ENCODE peak calls at places on chromosome 3, in ten cellular contexts. W is ovary, H is upper lobe of left lung, K is A549, J is suprapubic skin, P is stomach, C is SK-N-SH, Z is transverse colon, X is tibial nerve, T is esophagus muscularis mucosa. V is an unnamed sample.

GRCh38 chr3:43178891-43179366 is 73.0 kb upstream of the POMGNT2 start:
- DNase-seq in J (no peak), P (peak; percentile 43), H (peak; percentile 45), X (no peak), K (peak; percentile 7), T (no peak), Z (peak; percentile 78), W (no peak), C (no peak), V (no peak)

GRCh38 chr3:170499562-170500156 is 81.0 kb downstream of the CLDN11 start:
- DNase-seq in J (no peak), P (peak; percentile 42), Z (peak; percentile 25), T (no peak), H (no peak), K (peak; percentile 61), C (peak; percentile 62), X (no peak), W (peak; percentile 81), V (no peak)

GRCh38 chr3:80096909-80097308 is 329.1 kb upstream of the ROBO1 start:
- DNase-seq in X (no peak), T (no peak), C (no peak), W (no peak), P (no peak), J (no peak), Z (no peak), H (no peak), K (no peak), V (no peak)

GRCh38 chr3:194083253-194084224 is 52.4 kb upstream of the HES1 start:
- DNase-seq in P (no peak), Z (no peak), H (no peak), T (no peak), C (no peak), J (no peak), K (no peak), W (no peak), X (no peak), V (no peak)

GRCh38 chr3:97971679-97972567 is at the start of gene RIOX2:
- DNase-seq in K (peak; percentile 79), J (peak; percentile 80), C (peak; percentile 90), Z (peak; percentile 84), W (peak; percentile 74), H (peak; percentile 79), X (peak; percentile 35), P (peak; percentile 78), T (no peak), V (peak; percentile 85)

GRCh38 chr3:107496855-107497254 is 25.9 kb upstream of the BBX start:
- DNase-seq in P (no peak), C (no peak), K (no peak), X (no peak), J (no peak), H (no peak), W (no peak), T (no peak), Z (no peak), V (no peak)

GRCh38 chr3:66763294-66763693 is 234.8 kb upstream of the KBTBD8 start:
- DNase-seq in J (peak; percentile 83), P (no peak), K (no peak), X (no peak), Z (no peak), C (no peak), H (peak; percentile 30), W (no peak), T (no peak), V (no peak)

GRCh38 chr3:41467481-41467880 is 268.2 kb downstream of the CTNNB1 start:
- DNase-seq in K (no peak), T (no peak), J (no peak), X (no peak), H (no peak), C (no peak), P (no peak), W (no peak), Z (no peak), V (no peak)

GRCh38 chr3:108509263-108509662 is 1.1 kb downstream of the MYH15 start:
- DNase-seq in H (no peak), P (no peak), J (no peak), Z (no peak), W (no peak), T (no peak), K (no peak), X (no peak), C (peak; percentile 52), V (no peak)

GRCh38 chr3:45646051-45646585 is 43.1 kb upstream of the SACM1L start:
- DNase-seq in T (no peak), J (no peak), K (no peak), H (peak; percentile 82), Z (peak; percentile 43), W (no peak), C (no peak), X (peak; percentile 38), P (no peak), V (no peak)

GRCh38 chr3:14533457-14533958 is 6.6 kb downstream of the GRIP2 start:
- DNase-seq in X (no peak), K (no peak), H (no peak), J (no peak), Z (no peak), P (no peak), C (no peak), T (no peak), W (no peak), V (no peak)

GRCh38 chr3:153052096-153052460 is 109.9 kb upstream of the RAP2B start:
- DNase-seq in Z (peak; percentile 27), T (peak; percentile 79), P (peak; percentile 47), K (peak; percentile 83), W (no peak), C (no peak), J (no peak), H (no peak), X (no peak), V (peak; percentile 82)
- H3K4me3 ChIP-seq in Z (no peak overlapping the region), T (no peak overlapping the region), P (no peak overlapping the region), K (no peak overlapping the region), W (no peak overlapping the region), C (peak overlapping the region; percentile 44), J (no peak overlapping the region), H (no peak overlapping the region), X (no peak overlapping the region), V (no peak overlapping the region)

GRCh38 chr3:128587391-128587790 is 63.2 kb downstream of the RPN1 start:
- DNase-seq in W (no peak), C (no peak), J (no peak), X (no peak), Z (no peak), P (no peak), T (no peak), K (no peak), H (no peak), V (no peak)

GRCh38 chr3:128585189-128585588 is 65.4 kb downstream of the RPN1 start:
- DNase-seq in K (no peak), P (no peak), H (no peak), Z (no peak), C (no peak), X (no peak), T (no peak), W (no peak), J (no peak), V (no peak)

GRCh38 chr3:128590948-128591347 is 59.7 kb downstream of the RPN1 start:
- DNase-seq in T (no peak), Z (no peak), H (no peak), X (no peak), J (no peak), W (no peak), K (no peak), P (no peak), C (no peak), V (no peak)

GRCh38 chr3:128585974-128586373 is 64.6 kb downstream of the RPN1 start:
- DNase-seq in K (no peak), P (no peak), J (no peak), W (no peak), H (no peak), C (no peak), X (no peak), Z (no peak), T (no peak), V (no peak)

DNA sequence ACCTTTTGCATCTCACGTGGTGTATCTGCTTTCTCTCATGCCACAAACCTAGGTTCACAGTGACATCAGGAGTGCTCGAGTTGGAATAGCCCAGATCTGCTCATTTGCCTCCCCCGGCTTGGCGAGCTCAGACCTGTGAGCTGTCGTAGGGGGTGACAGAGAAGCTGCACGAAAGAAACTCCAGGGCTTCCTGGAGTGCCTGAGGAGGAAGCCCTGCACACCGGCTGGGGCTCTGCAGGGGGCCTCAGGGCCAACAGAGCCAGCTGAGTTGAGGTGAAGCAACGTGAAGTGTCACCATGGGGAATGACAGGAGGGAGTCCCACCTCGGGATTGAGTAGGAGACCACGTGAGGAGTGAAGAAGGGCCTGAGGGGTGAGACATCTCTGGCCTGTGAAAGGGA is 62.5 kb downstream of the RPN1 start:
- DNase-seq in P (no peak), K (no peak), T (no peak), X (no peak), C (no peak), Z (no peak), J (no peak), W (no peak), H (no peak), V (no peak)
- TF ChIP-seq EP300 in P (no peak), K (no peak), T (no peak), X (no peak), C (no peak), Z (no peak), J (no peak), W (no peak), H (no peak), V (no peak)

GRCh38 chr3:69014022-69014580 is 617 bp upstream of the EOGT start:
- DNase-seq in K (no peak), C (no peak), Z (no peak), H (no peak), J (no peak), W (no peak), T (no peak), X (no peak), P (no peak), V (no peak)
- H3K4me1 ChIP-seq in K (peaks cover 13% of the 10 kb centered on the region), C (no peaks in the 10 kb centered on the region), Z (peaks cover 3% of the 10 kb centered on the region), H (peaks cover 38% of the 10 kb centered on the region), J (peaks cover 25% of the 10 kb centered on the region), W (peaks cover 4% of the 10 kb centered on the region), T (peaks cover 52% of the 10 kb centered on the region), X (peaks cover 8% of the 10 kb centered on the region), P (peaks cover 20% of the 10 kb centered on the region), V (no peaks in the 10 kb centered on the region)

GRCh38 chr3:112115806-112116383 is 17.2 kb downstream of the GCSAM start:
- DNase-seq in X (no peak), T (peak; percentile 19), C (no peak), P (no peak), J (no peak), W (no peak), Z (no peak), H (no peak), K (no peak), V (no peak)

GRCh38 chr3:112114558-112115160 is 18.4 kb downstream of the GCSAM start:
- DNase-seq in Z (no peak), H (no peak), X (no peak), K (no peak), W (no peak), J (no peak), P (no peak), T (no peak), C (no peak), V (no peak)

GRCh38 chr3:112109313-112109712 is 23.1 kb downstream of the C3orf52 start:
- DNase-seq in K (no peak), W (no peak), T (no peak), X (no peak), C (no peak), H (no peak), J (no peak), Z (no peak), P (no peak), V (no peak)

GRCh38 chr3:112115161-112115739 is 17.8 kb downstream of the GCSAM start:
- DNase-seq in P (no peak), Z (no peak), T (no peak), J (no peak), C (no peak), W (no peak), H (no peak), K (no peak), X (no peak), V (no peak)

GRCh38 chr3:112111785-112112402 is 21.2 kb downstream of the GCSAM start:
- DNase-seq in H (peak; percentile 50), Z (peak; percentile 60), X (no peak), T (no peak), K (peak; percentile 72), P (peak; percentile 59), J (no peak), W (no peak), C (peak; percentile 70), V (no peak)
- H3K4me3 ChIP-seq in H (no peak overlapping the region), Z (no peak overlapping the region), X (no peak overlapping the region), T (no peak overlapping the region), K (no peak overlapping the region), P (no peak overlapping the region), J (no peak overlapping the region), W (no peak overlapping the region), C (no peak overlapping the region), V (no peak overlapping the region)